ENCODE peak calls at places on chromosomes 7 and 10, in nine cellular contexts. N is astrocyte of the spinal cord, C is fibroblast of lung, X is fibroblast of villous mesenchyme, E is sigmoid colon, J is GM12864, I is HL-60, T is esophagus muscularis mucosa, P is Caco-2. M is an unnamed sample.

GRCh38 chr10:61280303-61280702 is 172.9 kb downstream of the TMEM26 start:
- DNase-seq in T (no peak), J (no peak), X (peak; percentile 25), I (no peak), E (no peak), C (peak; percentile 87), N (peak; percentile 27), P (no peak), M (peak; percentile 5)

GRCh38 chr10:93652857-93653256 is 40.5 kb downstream of the PDE6C start:
- DNase-seq in T (no peak), N (peak; percentile 26), J (no peak), X (no peak), I (no peak), P (no peak), E (no peak), C (peak; percentile 66), M (peak; percentile 64)

GRCh38 chr10:30046476-30046875 is 12.9 kb downstream of the JCAD start:
- DNase-seq in X (no peak), P (no peak), N (no peak), I (no peak), E (no peak), J (no peak), C (no peak), T (no peak), M (no peak)

GRCh38 chr7:130865408-130866236 is 131.6 kb upstream of the KLF14 start:
- DNase-seq in X (no peak), N (no peak), E (no peak), I (no peak), C (peak; percentile 44), J (no peak), P (no peak), T (no peak), M (peak; percentile 62)

GRCh38 chr7:128030999-128031681 is at the start of gene LRRC4:
- DNase-seq in N (peak; percentile 37), J (no peak), X (peak; percentile 52), I (no peak), E (no peak), P (no peak), C (peak; percentile 62), T (no peak), M (peak; percentile 35)

GRCh38 chr7:92644406-92645113 is 54.4 kb upstream of the FAM133B start:
- DNase-seq in P (no peak), E (no peak), J (no peak), C (peak; percentile 33), I (no peak), N (no peak), T (no peak), X (no peak), M (peak; percentile 55)

GRCh38 chr10:3502606-3503005 is 282.4 kb downstream of the KLF6 start:
- DNase-seq in I (no peak), J (no peak), E (no peak), N (no peak), C (no peak), X (no peak), T (no peak), P (no peak), M (no peak)

GRCh38 chr7:36244429-36244828 is 91.4 kb downstream of the EEPD1 start:
- DNase-seq in N (no peak), C (no peak), T (no peak), I (no peak), E (no peak), X (no peak), P (no peak), J (no peak), M (no peak)

GRCh38 chr7:20064974-20065862 is 152.0 kb downstream of the MACC1 start:
- DNase-seq in P (no peak), N (peak; percentile 95), E (no peak), X (peak; percentile 18), C (peak; percentile 98), J (peak; percentile 33), T (no peak), I (no peak), M (peak; percentile 70)

GRCh38 chr10:95626468-95626867 is 30.0 kb downstream of the ALDH18A1 start:
- DNase-seq in I (no peak), N (no peak), J (no peak), X (no peak), T (no peak), E (no peak), C (no peak), P (no peak), M (no peak)

GRCh38 chr7:78167825-78168224 is 369.3 kb downstream of the PHTF2 start:
- DNase-seq in E (no peak), I (no peak), C (no peak), X (no peak), T (no peak), N (no peak), J (no peak), P (no peak), M (no peak)

GRCh38 chr7:151504715-151505326 is 14.9 kb downstream of the RHEB start:
- DNase-seq in C (no peak), J (no peak), T (no peak), P (no peak), E (no peak), N (no peak), X (no peak), I (no peak), M (no peak)

GRCh38 chr10:79081353-79082034 is 12.7 kb downstream of the ZMIZ1 start:
- DNase-seq in J (no peak), E (no peak), X (peak; percentile 83), I (no peak), P (no peak), T (no peak), N (peak; percentile 86), C (peak; percentile 97), M (peak; percentile 62)

GRCh38 chr7:50481867-50482266 is 31.7 kb upstream of the FIGNL1 start:
- DNase-seq in C (no peak), N (no peak), T (peak; percentile 84), P (no peak), X (no peak), J (no peak), I (no peak), E (no peak), M (no peak)

GRCh38 chr7:33774762-33775523 is 130.4 kb upstream of the BMPER start:
- DNase-seq in C (peak; percentile 79), N (peak; percentile 85), E (peak; percentile 70), T (no peak), X (peak; percentile 75), J (no peak), P (no peak), I (no peak), M (peak; percentile 99)

GRCh38 chr7:28020302-28020940 is 160.2 kb downstream of the JAZF1 start:
- DNase-seq in E (peak; percentile 88), T (no peak), X (peak; percentile 85), P (peak; percentile 76), N (peak; percentile 73), C (peak; percentile 65), I (peak; percentile 47), J (peak; percentile 34), M (peak; percentile 89)

GRCh38 chr10:90571876-90572275 is 286.0 kb downstream of the HTR7 start:
- DNase-seq in P (no peak), X (peak; percentile 71), E (no peak), I (no peak), N (peak; percentile 19), J (no peak), C (peak; percentile 68), T (no peak), M (no peak)

GRCh38 chr7:156578978-156579430 is 61.6 kb upstream of the RNF32 start:
- DNase-seq in J (no peak), X (no peak), C (no peak), I (no peak), N (no peak), E (no peak), T (no peak), P (no peak), M (no peak)

GRCh38 chr10:12843296-12843945 is 158.1 kb downstream of the CCDC3 start:
- DNase-seq in C (no peak), J (no peak), P (no peak), N (no peak), T (no peak), E (no peak), I (no peak), X (no peak), M (no peak)

GRCh38 chr7:119344466-119344865 is 928.5 kb upstream of the KCND2 start:
- DNase-seq in P (no peak), X (no peak), J (no peak), N (no peak), I (no peak), C (no peak), E (no peak), T (no peak), M (no peak)
- TF ChIP-seq CTCF in P (no peak), X (no peak), J (no peak), N (no peak), I (no peak), C (no peak), E (no peak), T (no peak), M (no peak)

GRCh38 chr10:17214991-17215781 is 12.9 kb upstream of the VIM start:
- DNase-seq in N (peak; percentile 99), C (peak; percentile 98), I (no peak), J (no peak), T (no peak), E (no peak), X (peak; percentile 77), P (no peak), M (peak; percentile 98)

GRCh38 chr10:17215782-17216122 is 12.3 kb upstream of the VIM start:
- DNase-seq in C (no peak), I (no peak), X (no peak), P (no peak), E (no peak), N (no peak), J (no peak), T (no peak), M (no peak)

GRCh38 chr10:17217661-17218306 is 10.3 kb upstream of the VIM start:
- DNase-seq in E (no peak), T (no peak), X (no peak), P (no peak), N (peak; percentile 72), J (no peak), C (peak; percentile 93), I (no peak), M (peak; percentile 91)

GRCh38 chr10:17216901-17217395 is 11.1 kb upstream of the VIM start:
- DNase-seq in E (no peak), N (no peak), X (peak; percentile 64), P (no peak), T (no peak), C (no peak), I (no peak), J (no peak), M (peak; percentile 55)

GRCh38 chr10:17216217-17216900 is 11.7 kb upstream of the VIM start:
- DNase-seq in I (peak; percentile 85), J (no peak), P (no peak), X (peak; percentile 96), N (peak; percentile 99), C (peak; percentile 100), T (no peak), E (no peak), M (peak; percentile 99)
- H3K4me3 ChIP-seq in I (no peak overlapping the region), J (no peak overlapping the region), P (no peak overlapping the region), X (no peak overlapping the region), N (no peak overlapping the region), C (no peak overlapping the region), T (no peak overlapping the region), E (no peak overlapping the region), M (no peak overlapping the region)

GRCh38 chr10:43436291-43437140 is at the start of gene ZNF487:
- DNase-seq in I (peak; percentile 88), T (peak; percentile 97), C (peak; percentile 86), J (no peak), X (peak; percentile 92), P (peak; percentile 94), N (peak; percentile 93), E (peak; percentile 94), M (peak; percentile 91)
- TF ChIP-seq CTCF in I (no peak), T (peak; percentile 27), C (peak; percentile 25), J (peak; percentile 12), X (peak; percentile 19), P (peak; percentile 62), N (peak; percentile 17), E (no peak), M (peak; percentile 22)

GRCh38 chr7:5693529-5693928 is 87.9 kb downstream of the RNF216 start:
- DNase-seq in T (no peak), N (peak; percentile 47), C (peak; percentile 67), E (peak; percentile 82), I (peak; percentile 55), X (peak; percentile 72), J (peak; percentile 76), P (no peak), M (peak; percentile 89)
- H3K4me3 ChIP-seq in T (peak overlapping the region; percentile 62), N (no peak overlapping the region), C (no peak overlapping the region), E (peak overlapping the region; percentile 41), I (no peak overlapping the region), X (peak overlapping the region; percentile 1), J (peak overlapping the region; percentile 50), P (no peak overlapping the region), M (peak overlapping the region; percentile 36)